ENCODE peak calls at places on chromosomes 1 and 21, in six cellular contexts. B is stimulated activated CD4-positive, alpha-beta T cell treated with anti-CD3 and anti-CD28 coated beads, Interleukin-4, amount 100 ng/mL, for 24 hours; V is cardiac fibroblast; I is Daoy; L is RPMI7951; P is WTC11. W is an unnamed sample.

GRCh38 chr1:114504023-114504422 is 7.0 kb downstream of the TRIM33 start:
- DNase-seq in L (peak), V (no peak), B (no peak), I (no peak), P (no peak), W (no peak)

GRCh38 chr1:226697151-226697575 is 41.9 kb downstream of the ITPKB start:
- DNase-seq in I (peak), B (peak), V (peak), P (no peak), L (peak), W (peak)

GRCh38 chr1:209162651-209163050 is 420.9 kb upstream of the CAMK1G start:
- DNase-seq in I (no peak), P (no peak), L (peak), V (no peak), B (no peak), W (no peak)

GRCh38 chr21:34582506-34583150 is 32.3 kb downstream of the RCAN1 start:
- DNase-seq in P (no peak), L (peak), B (no peak), I (peak), V (peak), W (peak)

GRCh38 chr1:29677028-29678024 is 441.0 kb downstream of the PTPRU start:
- DNase-seq in V (no peak), B (no peak), I (no peak), L (peak), P (no peak), W (no peak)

GRCh38 chr1:51313268-51313852 is 17.0 kb downstream of the TTC39A start:
- DNase-seq in V (no peak), P (peak), B (no peak), I (peak), L (no peak), W (no peak)

GRCh38 chr1:112304612-112305011 is 91.4 kb upstream of the CTTNBP2NL start:
- DNase-seq in I (no peak), L (no peak), B (no peak), V (no peak), P (no peak), W (no peak)

GRCh38 chr1:23601104-23601967 is 42.0 kb upstream of the ID3 start:
- DNase-seq in L (no peak), V (no peak), I (no peak), P (no peak), B (no peak), W (no peak)

GRCh38 chr1:71987210-71987609 is 295.1 kb downstream of the NEGR1 start:
- DNase-seq in P (no peak), I (no peak), V (no peak), L (no peak), B (no peak), W (no peak)

GRCh38 chr1:145922266-145922665 is 3.7 kb upstream of the PEX11B start:
- DNase-seq in L (no peak), I (no peak), B (no peak), P (no peak), V (peak), W (no peak)

GRCh38 chr1:226097866-226098625 is 35.5 kb downstream of the H3-3A start:
- DNase-seq in I (peak), V (peak), B (no peak), L (peak), P (no peak), W (no peak)

GRCh38 chr1:193569696-193570269 is 383.4 kb upstream of the B3GALT2 start:
- DNase-seq in I (peak), P (no peak), B (no peak), V (peak), L (peak), W (no peak)

GRCh38 chr1:110783292-110783918 is 89.5 kb upstream of the CD53 start:
- DNase-seq in B (peak), L (peak), I (peak), V (peak), P (peak), W (peak)

GRCh38 chr1:98103617-98104284 is 182.9 kb upstream of the DPYD start:
- DNase-seq in P (no peak), I (no peak), B (no peak), L (peak), V (peak), W (no peak)

GRCh38 chr1:70248729-70249128 is 27.5 kb downstream of the SRSF11 start:
- DNase-seq in B (no peak), L (no peak), I (no peak), V (no peak), P (no peak), W (no peak)

GRCh38 chr1:38296047-38296446 is 249.5 kb upstream of the POU3F1 start:
- DNase-seq in P (no peak), L (no peak), V (no peak), I (no peak), B (no peak), W (no peak)

GRCh38 chr1:31795801-31796621 is 19.8 kb downstream of the SPOCD1 start:
- DNase-seq in L (peak), I (peak), B (no peak), P (no peak), V (peak), W (peak)

W was measured in midbrain.